ENCODE peak calls at places on chromosome 7, in ten cellular contexts. C is stomach, B is mammary epithelial cell, Z is IMR-90, R is astrocyte, M is uterus, G is tibial nerve, F is right atrium auricular region, K is left ventricle myocardium inferior, L is OCI-LY7. O is an unnamed sample.

GRCh38 chr7:113339661-113340060 is 221.3 kb upstream of the SMIM30 start:
- DNase-seq in L (no peak), C (no peak), K (no peak), B (no peak), F (no peak), Z (no peak), M (no peak), G (no peak), R (no peak), O (no peak)

GRCh38 chr7:3217166-3217565 is 83.9 kb upstream of the SDK1 start:
- DNase-seq in K (peak; percentile 60), R (peak; percentile 69), G (no peak), L (no peak), F (peak; percentile 50), C (peak; percentile 53), M (no peak), Z (peak; percentile 61), B (no peak), O (no peak)

GRCh38 chr7:29639887-29640600 is 76.4 kb downstream of the PRR15 start:
- DNase-seq in C (no peak), L (no peak), R (no peak), G (no peak), M (no peak), K (no peak), Z (no peak), F (no peak), B (no peak), O (no peak)

GRCh38 chr7:35649711-35650110 is 45.2 kb downstream of the HERPUD2 start:
- DNase-seq in Z (no peak), C (no peak), K (no peak), B (no peak), R (no peak), F (no peak), G (no peak), L (no peak), M (no peak), O (no peak)

GRCh38 chr7:30473903-30474302 is 4.7 kb downstream of the NOD1 start:
- DNase-seq in K (no peak), L (no peak), Z (no peak), B (no peak), F (no peak), G (no peak), C (no peak), R (no peak), M (no peak), O (no peak)

GRCh38 chr7:33742999-33743587 is 162.2 kb upstream of the BMPER start:
- DNase-seq in M (no peak), B (no peak), Z (no peak), C (no peak), G (no peak), L (no peak), K (no peak), R (no peak), F (no peak), O (no peak)

GRCh38 chr7:23211542-23211941 is 29.7 kb downstream of the NUP42 start:
- DNase-seq in F (no peak), C (no peak), K (no peak), Z (no peak), M (no peak), B (no peak), G (no peak), R (no peak), L (no peak), O (no peak)

GRCh38 chr7:20329389-20330175 is 1.1 kb upstream of the ITGB8 start:
- DNase-seq in L (no peak), M (peak; percentile 72), F (peak; percentile 66), R (peak; percentile 75), C (peak; percentile 59), G (peak; percentile 40), B (peak; percentile 94), Z (peak; percentile 71), K (peak; percentile 42), O (peak; percentile 81)

GRCh38 chr7:33310546-33310945 is 181.2 kb downstream of the BBS9 start:
- DNase-seq in B (no peak), F (no peak), Z (no peak), C (no peak), M (no peak), R (no peak), K (no peak), G (no peak), L (no peak), O (no peak)

GRCh38 chr7:150947761-150948680 is 30.1 kb downstream of the KCNH2 start:
- DNase-seq in K (peak; percentile 7), C (no peak), R (no peak), B (no peak), F (no peak), M (no peak), G (no peak), L (no peak), Z (no peak), O (peak; percentile 54)

GRCh38 chr7:158583143-158583542 is 4.5 kb downstream of the PTPRN2 start:
- DNase-seq in K (no peak), L (no peak), F (no peak), M (no peak), Z (no peak), G (no peak), B (no peak), C (no peak), R (no peak), O (no peak)
- H3K9me3 ChIP-seq in K (peaks cover 28% of the 10 kb centered on the region), L (peaks cover 10% of the 10 kb centered on the region), F (peaks cover 7% of the 10 kb centered on the region), M (peaks cover 8% of the 10 kb centered on the region), Z (peaks cover 5% of the 10 kb centered on the region), G (no peaks in the 10 kb centered on the region), B (no peaks in the 10 kb centered on the region), C (peaks cover 14% of the 10 kb centered on the region), R (peaks cover 3% of the 10 kb centered on the region), O (peaks cover 19% of the 10 kb centered on the region)

GRCh38 chr7:95596183-95597135 is at the start of gene PDK4:
- DNase-seq in Z (peak; percentile 40), G (peak; percentile 98), F (peak; percentile 99), B (peak; percentile 1), M (peak; percentile 98), C (peak; percentile 98), L (no peak), K (peak; percentile 95), R (peak; percentile 19), O (peak; percentile 93)
- H3K4me3 ChIP-seq in Z (peak within 1 kb of the TSS; percentile 59), G (peak within 1 kb of the TSS; percentile 77), F (peak within 1 kb of the TSS; percentile 97), B (peak within 1 kb of the TSS; percentile 32), M (peak within 1 kb of the TSS; percentile 84), C (peak within 1 kb of the TSS; percentile 81), L (no peak within 1 kb of the TSS), K (peak within 1 kb of the TSS; percentile 89), R (peak within 1 kb of the TSS; percentile 70), O (peak within 1 kb of the TSS; percentile 75)

GRCh38 chr7:270351-270983 is 19.5 kb upstream of the FOXL3 start:
- DNase-seq in K (no peak), M (no peak), C (no peak), B (no peak), G (no peak), F (no peak), L (no peak), Z (no peak), R (no peak), O (peak; percentile 45)

GRCh38 chr7:271266-272107 is 18.5 kb upstream of the FOXL3 start:
- DNase-seq in B (no peak), L (no peak), F (no peak), K (no peak), C (no peak), Z (no peak), G (no peak), M (no peak), R (peak; percentile 28), O (peak; percentile 24)

GRCh38 chr7:269721-270120 is 20.2 kb upstream of the FOXL3 start:
- DNase-seq in B (no peak), C (no peak), F (no peak), R (no peak), K (no peak), M (no peak), G (no peak), Z (no peak), L (no peak), O (no peak)

GRCh38 chr7:266851-267840 is 22.8 kb upstream of the FOXL3 start:
- DNase-seq in G (peak; percentile 9), K (no peak), B (peak; percentile 20), R (no peak), Z (no peak), C (peak; percentile 89), L (no peak), F (no peak), M (no peak), O (peak; percentile 79)

DNA sequence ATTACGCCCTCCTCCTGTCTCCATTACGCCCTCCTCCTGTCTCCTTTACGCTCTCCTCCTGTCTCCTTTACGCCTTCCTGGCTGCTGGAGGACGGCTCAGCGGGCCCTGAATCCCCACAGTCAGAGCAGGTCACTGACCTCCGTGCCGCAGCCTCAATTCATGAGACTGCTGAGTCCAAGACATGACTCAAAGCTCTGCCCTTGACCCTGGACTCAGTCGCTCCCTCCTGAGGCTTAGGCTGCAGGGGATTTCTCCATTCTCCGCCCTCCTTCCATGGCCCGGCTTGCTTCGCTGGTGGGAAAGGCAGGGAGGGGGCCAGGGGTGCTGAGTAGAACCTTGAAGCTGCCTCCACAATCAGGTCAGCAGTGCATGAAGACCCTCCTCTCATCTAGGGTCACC is 21.0 kb upstream of the FOXL3 start:
- DNase-seq in M (no peak), C (no peak), R (no peak), G (no peak), L (no peak), F (no peak), B (no peak), Z (no peak), K (no peak), O (peak; percentile 33)
- H3K9me3 ChIP-seq in M (peaks cover 8% of the 10 kb centered on the region), C (peaks cover 10% of the 10 kb centered on the region), R (peaks cover 5% of the 10 kb centered on the region), G (no peaks in the 10 kb centered on the region), L (peaks cover 5% of the 10 kb centered on the region), F (no peaks in the 10 kb centered on the region), B (peaks cover 6% of the 10 kb centered on the region), Z (peaks cover 17% of the 10 kb centered on the region), K (peaks cover 17% of the 10 kb centered on the region), O (no peaks in the 10 kb centered on the region)

GRCh38 chr7:115910541-115911164 is 119.9 kb downstream of the TFEC start:
- DNase-seq in F (no peak), C (no peak), K (no peak), M (no peak), Z (peak; percentile 38), G (no peak), R (peak; percentile 22), L (peak; percentile 33), B (peak; percentile 11), O (no peak)
- H3K4me3 ChIP-seq in F (no peak overlapping the region), C (no peak overlapping the region), K (no peak overlapping the region), M (no peak overlapping the region), Z (no peak overlapping the region), G (no peak overlapping the region), R (no peak overlapping the region), L (no peak overlapping the region), B (no peak overlapping the region), O (no peak overlapping the region)